ENCODE peak calls at places on chromosome 22, in five cellular contexts. P, I, M, B and O are unnamed samples.

GRCh38 chr22:38828191-38828590 is 15.6 kb downstream of the NPTXR start:
- DNase-seq in M (no peak), B (no peak), I (no peak), P (no peak), O (no peak)

GRCh38 chr22:29270475-29271271 is 2.6 kb downstream of the EWSR1 start:
- DNase-seq in B (no peak), I (no peak), M (no peak), P (peak; percentile 22), O (no peak)

GRCh38 chr22:40161182-40161581 is 16.5 kb upstream of the TNRC6B start:
- DNase-seq in I (no peak), P (no peak), M (no peak), B (no peak), O (no peak)

GRCh38 chr22:33000342-33001280 is 57.6 kb downstream of the SYN3 start:
- DNase-seq in I (no peak), P (peak; percentile 47), M (peak; percentile 82), B (peak; percentile 41), O (peak; percentile 24)

GRCh38 chr22:40922484-40923303 is 28.5 kb upstream of the RBX1 start:
- DNase-seq in B (no peak), M (peak; percentile 17), I (peak; percentile 29), P (peak; percentile 24), O (no peak)

GRCh38 chr22:26477341-26477731 is 6.2 kb downstream of the HPS4 start:
- DNase-seq in B (no peak), P (peak; percentile 17), I (no peak), M (no peak), O (no peak)

GRCh38 chr22:39332441-39333064 is 13.1 kb upstream of the RPL3 start:
- DNase-seq in P (no peak), M (no peak), I (no peak), B (no peak), O (no peak)

GRCh38 chr22:33213383-33214075 is 155.3 kb upstream of the SYN3 start:
- DNase-seq in M (no peak), I (no peak), P (no peak), B (no peak), O (no peak)

GRCh38 chr22:45424241-45424731 is 10.8 kb downstream of the RIBC2 start:
- DNase-seq in M (no peak), I (no peak), B (no peak), P (no peak), O (no peak)

GRCh38 chr22:48404004-48404403 is 1423.7 kb downstream of the BRD1 start:
- DNase-seq in B (no peak), P (no peak), M (no peak), I (no peak), O (no peak)

GRCh38 chr22:27105142-27106025 is 448.0 kb downstream of the MIAT start:
- DNase-seq in B (peak; percentile 44), P (peak; percentile 95), I (no peak), M (no peak), O (no peak)

GRCh38 chr22:43066844-43067385 is 22.3 kb downstream of the TTLL1 start:
- DNase-seq in P (peak; percentile 58), M (no peak), B (no peak), I (peak; percentile 47), O (no peak)

GRCh38 chr22:48902983-48903650 is 924.6 kb downstream of the BRD1 start:
- DNase-seq in P (no peak), I (no peak), B (no peak), M (no peak), O (no peak)

GRCh38 chr22:48679656-48680555 is 1147.8 kb downstream of the BRD1 start:
- DNase-seq in B (no peak), I (no peak), P (no peak), M (no peak), O (no peak)

GRCh38 chr22:38080847-38081635 is 2.9 kb downstream of the SLC16A8 start:
- DNase-seq in P (no peak), M (no peak), B (no peak), I (no peak), O (no peak)

GRCh38 chr22:45587638-45588481 is 83.8 kb upstream of the ATXN10 start:
- DNase-seq in I (no peak), M (no peak), B (no peak), P (peak; percentile 45), O (no peak)

GRCh38 chr22:40955516-40955915 is 4.3 kb downstream of the RBX1 start:
- DNase-seq in M (no peak), P (no peak), B (no peak), I (no peak), O (no peak)

GRCh38 chr22:21726650-21727049 is 8.9 kb downstream of the YPEL1 start:
- DNase-seq in M (peak; percentile 78), B (no peak), I (peak; percentile 28), P (no peak), O (no peak)

GRCh38 chr22:36398602-36399472 is 11.1 kb upstream of the MYH9 start:
- DNase-seq in I (no peak), B (no peak), M (no peak), P (peak; percentile 84), O (no peak)

GRCh38 chr22:48692734-48693376 is 1134.8 kb downstream of the BRD1 start:
- DNase-seq in B (peak; percentile 27), P (no peak), I (no peak), M (no peak), O (no peak)

GRCh38 chr22:32080904-32081303 is 37.8 kb downstream of the SLC5A1 start:
- DNase-seq in B (no peak), M (peak; percentile 39), P (peak; percentile 36), I (peak; percentile 59), O (no peak)

GRCh38 chr22:24153959-24154358 is 27.3 kb upstream of the SUSD2 start:
- DNase-seq in B (no peak), M (no peak), P (no peak), I (no peak), O (peak; percentile 28)

GRCh38 chr22:37906364-37907008 is 389 bp downstream of the MICALL1 start:
- DNase-seq in B (no peak), I (no peak), M (peak; percentile 29), P (no peak), O (peak; percentile 34)

GRCh38 chr22:17945156-17945850 is 79.1 kb downstream of the MICAL3 start:
- DNase-seq in M (no peak), I (no peak), P (no peak), B (no peak), O (no peak)

GRCh38 chr22:17948101-17948500 is 76.3 kb downstream of the MICAL3 start:
- DNase-seq in I (no peak), M (no peak), P (no peak), B (no peak), O (no peak)

GRCh38 chr22:17946691-17947367 is 77.5 kb downstream of the MICAL3 start:
- DNase-seq in B (no peak), M (no peak), P (no peak), I (no peak), O (no peak)

GRCh38 chr22:17944205-17944725 is 80.1 kb downstream of the MICAL3 start:
- DNase-seq in M (no peak), B (no peak), P (no peak), I (no peak), O (no peak)

DNA sequence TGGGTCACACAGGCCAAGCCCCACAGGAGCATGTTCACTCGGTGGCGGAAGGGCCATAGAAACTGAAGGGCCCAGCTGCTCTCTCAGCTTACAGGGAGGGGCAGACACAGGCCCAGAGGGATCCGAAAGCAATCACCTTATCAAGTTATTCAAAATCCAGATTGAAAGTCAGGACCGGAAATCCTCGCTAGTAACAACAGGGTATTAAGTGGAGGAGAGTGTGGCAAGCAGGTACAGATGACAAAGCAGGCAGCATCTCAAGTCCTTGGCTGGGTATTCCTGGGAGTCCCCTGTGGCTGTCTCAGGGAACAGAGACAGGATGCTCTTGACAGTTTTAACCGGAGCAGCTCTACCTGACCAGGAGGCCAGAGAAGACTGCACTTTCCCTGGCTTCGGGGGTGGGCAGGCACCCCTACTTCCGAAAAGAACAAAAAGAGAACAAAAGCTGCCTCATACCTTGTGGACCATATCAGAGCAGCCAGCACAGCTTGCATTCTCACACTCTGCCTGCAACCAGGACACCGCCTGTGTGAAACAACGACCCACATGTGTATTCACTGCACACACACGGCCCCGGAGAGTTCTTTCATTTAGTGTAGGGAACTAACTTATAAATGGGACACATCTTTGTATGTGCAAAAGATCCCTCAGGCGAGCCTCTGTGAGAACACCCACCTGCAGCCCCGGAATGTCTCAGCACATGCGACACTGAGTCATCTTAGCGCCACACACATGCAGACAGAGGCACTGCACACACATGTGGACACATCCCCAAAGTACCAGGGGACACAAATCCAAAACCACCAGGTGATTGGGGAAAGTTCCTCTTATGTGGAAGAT is 78.3 kb downstream of the MICAL3 start:
- DNase-seq in I (no peak), P (no peak), B (no peak), M (no peak), O (no peak)
- H3K4me3 ChIP-seq in I (no peak overlapping the region), P (no peak overlapping the region), B (no peak overlapping the region), M (no peak overlapping the region), O (no peak overlapping the region)

GRCh38 chr22:19648419-19648929 is 65.8 kb upstream of the SEPTIN5 start:
- DNase-seq in P (no peak), B (no peak), M (no peak), I (peak; percentile 13), O (no peak)
- TF ChIP-seq CTCF in P (no peak), B (no peak), M (no peak), I (no peak), O (no peak)

DNA sequence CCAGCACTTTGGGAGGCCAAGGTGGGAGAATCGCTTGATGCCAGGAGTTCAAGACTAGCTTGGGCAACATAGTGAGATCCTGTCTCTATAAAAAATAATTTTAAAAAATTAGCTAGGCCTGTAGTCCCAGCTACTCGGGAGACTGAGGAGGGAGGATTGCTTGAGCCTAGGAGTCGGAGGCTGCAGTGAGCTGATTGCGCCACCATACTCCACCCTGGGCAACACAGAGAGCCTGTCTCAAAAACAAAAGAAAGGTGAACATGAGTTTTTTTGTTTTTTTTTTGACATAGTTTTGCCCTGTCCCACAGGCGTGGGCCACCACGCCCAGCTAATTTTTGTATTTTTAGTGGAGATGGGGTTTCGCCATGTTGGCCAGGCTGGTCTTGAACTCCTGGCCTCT is 17.6 kb downstream of the MED15 start:
- DNase-seq in P (no peak), M (no peak), B (no peak), I (no peak), O (no peak)
- H3K4me3 ChIP-seq in P (no peak overlapping the region), M (no peak overlapping the region), B (no peak overlapping the region), I (no peak overlapping the region), O (no peak overlapping the region)

GRCh38 chr22:50715776-50716175 is 22.2 kb upstream of the ACR start:
- DNase-seq in P (no peak), B (no peak), M (no peak), I (no peak), O (no peak)

GRCh38 chr22:50719814-50720300 is 18.1 kb upstream of the ACR start:
- DNase-seq in I (no peak), M (no peak), B (no peak), P (no peak), O (no peak)

GRCh38 chr22:50716291-50717024 is 21.5 kb upstream of the ACR start:
- DNase-seq in M (no peak), B (no peak), P (no peak), I (no peak), O (no peak)

GRCh38 chr22:50718352-50718709 is 19.7 kb upstream of the ACR start:
- DNase-seq in M (no peak), P (no peak), I (no peak), B (no peak), O (no peak)

GRCh38 chr22:50717709-50718351 is 20.2 kb upstream of the ACR start:
- DNase-seq in P (no peak), M (no peak), B (no peak), I (no peak), O (no peak)
- TF ChIP-seq CTCF in P (peak; percentile 9), M (no peak), B (no peak), I (no peak), O (no peak)